ENCODE peak calls at places on chromosomes 2 and 18, in eight cellular contexts. H is prostate gland, E is tibial nerve, Y is IMR-90, O is HCT116, J is HepG2, B is lower leg skin, I is upper lobe of left lung. F is an unnamed sample.

GRCh38 chr2:26274058-26274613 is 29.4 kb downstream of the HADHB start:
- DNase-seq in H (peak; percentile 90), E (peak; percentile 43), Y (peak; percentile 90), O (no peak), J (peak; percentile 78), B (peak; percentile 91), I (peak; percentile 65), F (peak; percentile 90)

GRCh38 chr18:14921547-14921946 is 173.6 kb downstream of the ANKRD30B start:
- DNase-seq in H (peak; percentile 60), E (no peak), Y (no peak), O (no peak), J (no peak), B (no peak), I (no peak), F (no peak)

GRCh38 chr2:72004201-72004915 is 143.3 kb downstream of the CYP26B1 start:
- DNase-seq in H (no peak), E (no peak), Y (no peak), O (no peak), J (no peak), B (no peak), I (no peak), F (no peak)

GRCh38 chr2:123116595-123116994 is 908.5 kb upstream of the CNTNAP5 start:
- DNase-seq in H (no peak), E (no peak), Y (no peak), O (no peak), J (no peak), B (no peak), I (no peak), F (no peak)

GRCh38 chr2:111198701-111199100 is 78.0 kb downstream of the BCL2L11 start:
- DNase-seq in H (no peak), E (no peak), Y (no peak), O (no peak), J (no peak), B (no peak), I (no peak), F (no peak)

GRCh38 chr2:240225660-240226475 is 85.4 kb upstream of the OTOS start:
- DNase-seq in H (no peak), E (no peak), Y (no peak), O (no peak), J (no peak), B (peak; percentile 48), I (peak; percentile 14), F (no peak)

GRCh38 chr2:108909275-108909823 is 79.7 kb downstream of the EDAR start:
- DNase-seq in H (no peak), E (no peak), Y (no peak), O (no peak), J (no peak), B (peak; percentile 77), I (no peak), F (peak; percentile 14)

GRCh38 chr2:113229795-113230194 is 48.9 kb downstream of the PAX8 start:
- DNase-seq in H (no peak), E (no peak), Y (no peak), O (no peak), J (no peak), B (no peak), I (no peak), F (no peak)

GRCh38 chr2:20012282-20013060 is at the start of gene MATN3:
- DNase-seq in H (no peak), E (no peak), Y (no peak), O (no peak), J (peak; percentile 68), B (peak; percentile 86), I (peak; percentile 55), F (peak; percentile 25)

GRCh38 chr2:174248187-174248997 is at the start of gene OLA1:
- DNase-seq in H (peak; percentile 92), E (peak; percentile 84), Y (peak; percentile 90), O (peak; percentile 88), J (peak; percentile 90), B (peak; percentile 98), I (peak; percentile 96), F (peak; percentile 91)
- TF ChIP-seq POLR2A in H (peak; percentile 77), E (peak; percentile 84), Y (peak; percentile 39), O (peak; percentile 88), J (peak; percentile 98), B (no peak), I (peak; percentile 52), F (peak; percentile 66)

GRCh38 chr2:233497692-233498091 is 68.9 kb downstream of the USP40 start:
- DNase-seq in H (no peak), E (no peak), Y (no peak), O (no peak), J (no peak), B (no peak), I (no peak), F (no peak)

GRCh38 chr2:233492738-233493137 is 73.8 kb downstream of the USP40 start:
- DNase-seq in H (peak; percentile 59), E (no peak), Y (no peak), O (no peak), J (no peak), B (no peak), I (no peak), F (no peak)

GRCh38 chr2:233498126-233498525 is 68.5 kb downstream of the USP40 start:
- DNase-seq in H (no peak), E (no peak), Y (no peak), O (no peak), J (no peak), B (no peak), I (no peak), F (no peak)

GRCh38 chr2:233492078-233492477 is 74.5 kb downstream of the USP40 start:
- DNase-seq in H (no peak), E (no peak), Y (no peak), O (no peak), J (no peak), B (no peak), I (no peak), F (no peak)

DNA sequence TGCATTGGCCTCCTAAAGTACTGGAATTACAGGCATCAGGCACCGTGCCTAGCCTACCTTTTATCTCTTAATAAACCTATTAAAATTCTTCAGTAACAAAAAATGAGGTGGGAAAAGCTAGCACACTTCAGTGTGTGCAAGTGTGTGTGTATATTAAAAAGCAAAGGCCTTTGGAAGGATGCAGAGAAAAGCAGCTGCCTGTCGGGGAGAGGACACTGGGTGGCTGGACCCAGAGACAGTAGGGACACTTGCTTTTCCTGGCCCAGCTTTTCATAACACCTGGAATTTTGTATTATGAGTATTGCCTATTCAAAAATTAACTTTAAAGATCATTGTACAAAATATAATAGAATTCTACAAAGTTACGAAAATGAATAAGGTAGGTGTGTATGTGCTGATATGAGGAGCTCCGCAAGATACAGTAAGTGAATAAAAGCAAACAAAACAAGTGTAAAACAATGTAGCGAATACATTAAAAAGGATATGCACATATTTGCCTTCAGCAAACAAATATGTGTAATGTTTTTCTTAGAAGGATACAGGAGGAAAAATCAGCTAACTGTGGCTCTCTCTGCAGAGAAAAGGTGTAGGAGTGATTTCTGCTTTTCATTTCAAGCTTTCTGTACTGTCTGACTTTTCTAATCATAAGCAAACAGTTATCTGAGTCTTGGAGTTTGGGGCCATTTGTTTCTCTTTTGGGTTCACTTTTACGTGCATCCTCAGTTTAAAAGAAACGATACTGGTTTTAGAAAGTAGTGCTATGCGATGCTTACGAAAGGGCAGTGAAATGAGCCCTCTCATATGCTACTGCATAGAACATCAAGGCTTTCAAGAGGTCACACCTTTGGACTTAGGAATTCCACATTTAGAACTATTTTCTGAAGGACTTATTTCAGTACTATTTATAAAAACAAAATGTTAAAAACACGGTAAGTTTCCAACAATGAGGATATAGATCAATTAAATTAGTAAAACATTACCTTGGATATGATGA is 70.8 kb downstream of the USP40 start:
- DNase-seq in H (no peak), E (no peak), Y (no peak), O (no peak), J (no peak), B (no peak), I (no peak), F (no peak)
- TF ChIP-seq POLR2A in H (no peak), E (no peak), Y (no peak), O (no peak), J (no peak), B (no peak), I (no peak), F (no peak)

GRCh38 chr2:23661276-23662050 is 265.5 kb downstream of the ATAD2B start:
- DNase-seq in H (no peak), E (no peak), Y (no peak), O (no peak), J (no peak), B (no peak), I (no peak), F (no peak)

GRCh38 chr2:23662466-23662865 is 264.5 kb downstream of the ATAD2B start:
- DNase-seq in H (no peak), E (no peak), Y (no peak), O (no peak), J (no peak), B (no peak), I (no peak), F (no peak)

GRCh38 chr2:23662941-23663729 is 263.8 kb downstream of the ATAD2B start:
- DNase-seq in H (peak; percentile 22), E (peak; percentile 27), Y (no peak), O (no peak), J (no peak), B (no peak), I (peak; percentile 39), F (peak; percentile 56)

GRCh38 chr2:23664069-23664788 is 262.7 kb downstream of the ATAD2B start:
- DNase-seq in H (no peak), E (no peak), Y (no peak), O (no peak), J (peak; percentile 30), B (no peak), I (no peak), F (no peak)

GRCh38 chr2:23663730-23664005 is 263.3 kb downstream of the ATAD2B start:
- DNase-seq in H (no peak), E (no peak), Y (no peak), O (no peak), J (no peak), B (no peak), I (no peak), F (no peak)
- TF ChIP-seq POLR2A in H (no peak), E (no peak), Y (no peak), O (no peak), J (no peak), B (no peak), I (no peak), F (no peak)

DNA sequence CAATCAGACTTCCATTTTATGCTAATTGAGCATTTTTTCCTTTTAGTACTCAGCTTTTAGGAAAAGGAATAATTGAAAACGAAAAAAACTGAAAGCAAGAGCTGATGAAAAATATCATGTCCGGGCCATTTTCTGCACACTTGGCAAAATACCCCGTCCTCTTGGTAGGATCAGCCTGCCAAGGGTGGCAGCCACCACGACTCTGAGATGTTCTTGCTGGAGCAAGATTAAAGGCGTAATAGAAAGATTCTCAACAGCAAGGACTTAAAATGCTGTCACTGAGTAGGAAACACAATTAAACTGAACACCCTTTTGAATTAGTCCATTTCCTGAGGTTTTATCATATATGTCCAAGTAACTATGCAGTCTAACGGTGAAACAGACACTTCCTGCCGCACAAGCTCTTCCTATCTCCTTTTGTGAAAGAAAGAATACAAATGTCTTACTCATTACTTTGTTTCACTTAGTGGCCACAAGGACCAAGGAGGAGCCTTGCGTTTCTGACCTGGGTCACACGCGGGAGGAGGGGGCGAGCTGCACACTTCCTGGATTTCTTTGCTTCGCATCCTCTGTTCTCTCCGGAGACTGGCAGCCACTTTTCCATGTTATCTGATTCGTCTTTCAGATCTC is 222.7 kb downstream of the PIEZO2 start:
- DNase-seq in H (no peak), E (no peak), Y (peak; percentile 68), O (no peak), J (no peak), B (no peak), I (no peak), F (no peak)
- TF ChIP-seq POLR2A in H (no peak), E (no peak), Y (no peak), O (no peak), J (no peak), B (no peak), I (no peak), F (no peak)

F was measured in ovary.